ENCODE peak calls at places on chromosomes 16 and 17, in four cellular contexts. Q, H, S and C are unnamed samples.

GRCh38 chr16:50771366-50771765 is 29.5 kb downstream of the CYLD start:
- DNase-seq in Q (no peak), H (no peak), S (peak; percentile 43), C (no peak)

GRCh38 chr16:70724146-70725023 is 38.5 kb upstream of the MTSS2 start:
- DNase-seq in Q (no peak), H (no peak), S (no peak), C (no peak)

GRCh38 chr16:2511128-2511785 is 2.5 kb upstream of the ATP6V0C start:
- DNase-seq in Q (peak; percentile 74), S (no peak), H (no peak), C (no peak)

GRCh38 chr17:46264456-46265198 is 30.3 kb upstream of the LRRC37A start:
- DNase-seq in H (no peak), Q (peak; percentile 72), S (peak; percentile 97), C (no peak)

GRCh38 chr17:28105501-28105900 is 63.0 kb downstream of the NLK start:
- DNase-seq in S (no peak), H (no peak), Q (no peak), C (no peak)

GRCh38 chr16:84040823-84041391 is 1.7 kb downstream of the SLC38A8 start:
- DNase-seq in Q (no peak), H (no peak), S (no peak), C (no peak)

GRCh38 chr17:846901-847777 is 65.0 kb downstream of the MRM3 start:
- DNase-seq in Q (no peak), S (peak; percentile 17), H (no peak), C (no peak)

GRCh38 chr17:10058924-10059683 is 139.3 kb downstream of the GAS7 start:
- DNase-seq in H (no peak), S (no peak), Q (no peak), C (no peak)

GRCh38 chr17:66834919-66835454 is at the start of gene CACNG5:
- DNase-seq in Q (no peak), H (no peak), S (no peak), C (no peak)

GRCh38 chr17:2214047-2214717 is 89.4 kb downstream of the SMG6 start:
- DNase-seq in S (no peak), Q (peak; percentile 85), H (no peak), C (no peak)

GRCh38 chr16:53559552-53559951 is 56.5 kb upstream of the AKTIP start:
- DNase-seq in S (no peak), H (no peak), Q (no peak), C (no peak)

GRCh38 chr17:9427460-9428315 is 147.9 kb downstream of the STX8 start:
- DNase-seq in H (no peak), S (no peak), Q (no peak), C (no peak)

GRCh38 chr17:45302649-45303173 is 14.1 kb downstream of the MAP3K14 start:
- DNase-seq in S (no peak), Q (no peak), H (no peak), C (peak; percentile 77)

GRCh38 chr16:77784441-77785356 is 3.7 kb upstream of the VAT1L start:
- DNase-seq in H (no peak), Q (no peak), S (peak; percentile 1), C (no peak)

GRCh38 chr16:89010210-89010925 is 33.4 kb upstream of the CBFA2T3 start:
- DNase-seq in S (no peak), Q (no peak), H (no peak), C (no peak)

GRCh38 chr17:2335726-2336214 is 487 bp downstream of the TSR1 start:
- DNase-seq in H (no peak), Q (peak; percentile 11), S (no peak), C (no peak)

GRCh38 chr17:35429702-35430101 is 2.6 kb downstream of the SLFN12 start:
- DNase-seq in Q (no peak), S (no peak), H (no peak), C (no peak)

GRCh38 chr16:84823484-84823883 is 3.7 kb downstream of the CRISPLD2 start:
- DNase-seq in Q (no peak), H (no peak), S (no peak), C (no peak)

GRCh38 chr17:39953471-39953888 is 9.3 kb upstream of the GSDMA start:
- DNase-seq in S (no peak), Q (no peak), H (no peak), C (no peak)

DNA sequence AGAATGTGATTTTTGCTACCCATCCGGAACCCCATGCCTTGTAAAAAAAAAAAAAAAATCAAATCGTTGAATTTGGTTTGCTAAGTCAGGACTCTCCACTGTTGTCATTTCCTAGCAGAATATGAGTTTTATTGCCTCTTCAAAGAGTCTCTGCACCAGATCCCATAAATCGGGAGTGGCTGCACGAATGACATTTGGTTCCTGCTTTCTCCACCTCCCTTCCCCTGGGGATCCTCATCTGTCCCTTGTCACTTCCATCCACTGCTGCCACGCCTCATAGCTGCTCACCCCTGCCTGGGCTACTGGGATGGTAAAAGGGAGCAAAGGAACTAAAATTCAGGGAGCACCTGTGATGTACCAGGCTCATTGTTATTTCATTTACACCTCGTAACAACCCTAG is 312 bp upstream of the KRT36 start:
- DNase-seq in Q (no peak), S (no peak), H (no peak), C (no peak)
- H3K4me2 ChIP-seq in Q (no peak overlapping the region), S (no peak overlapping the region), H (no peak overlapping the region), C (no peak overlapping the region)

DNA sequence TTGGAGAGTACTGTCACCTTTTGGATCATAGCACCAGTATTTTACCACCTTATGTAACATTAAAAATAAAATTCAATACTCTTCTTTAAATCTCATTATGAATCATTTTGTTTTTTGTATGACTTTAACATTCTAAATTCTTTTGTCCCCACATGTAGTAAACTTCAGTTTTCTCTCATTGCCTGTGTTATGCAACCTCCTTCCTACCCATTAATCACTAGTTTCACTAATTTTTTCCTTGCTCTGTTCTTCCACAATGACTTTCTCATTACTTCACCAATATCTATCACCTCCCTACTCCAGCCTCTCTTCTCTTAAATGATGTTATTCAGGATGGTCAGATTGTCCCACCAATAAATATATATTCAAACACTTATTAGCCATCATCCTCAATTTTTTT is 68.7 kb downstream of the TTC19 start:
- DNase-seq in H (no peak), S (no peak), Q (no peak), C (no peak)
- H3K9me2 ChIP-seq in H (no peaks in the 10 kb centered on the region), S (no peaks in the 10 kb centered on the region), Q (no peaks in the 10 kb centered on the region), C (no peaks in the 10 kb centered on the region)

DNA sequence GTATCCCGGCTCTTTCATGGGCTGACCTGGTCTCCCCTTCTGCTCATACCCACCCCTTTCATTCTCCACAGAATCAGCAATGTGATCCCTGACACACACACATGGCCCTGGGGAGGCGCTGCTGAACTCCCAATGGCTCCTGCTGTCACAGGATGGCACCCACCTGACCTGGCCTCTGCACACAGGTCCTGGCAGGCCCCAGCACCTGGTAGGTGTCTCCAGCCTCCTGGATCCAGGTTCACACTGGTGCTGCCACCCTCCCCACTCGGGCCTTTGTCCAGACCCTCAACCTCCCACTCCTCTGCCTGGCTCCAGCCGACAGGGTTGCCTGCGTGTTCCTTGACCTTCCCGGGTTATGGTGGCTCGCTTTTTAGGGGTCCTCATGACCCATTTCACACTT is 1.3 kb upstream of the CD300C start:
- DNase-seq in Q (no peak), S (no peak), H (no peak), C (no peak)
- TF ChIP-seq CTCF in Q (no peak), S (no peak), H (no peak), C (no peak)

GRCh38 chr16:57092786-57093301 is 461 bp downstream of the CPNE2 start:
- DNase-seq in S (peak; percentile 11), H (no peak), Q (peak; percentile 64), C (peak; percentile 66)
- H3K4me2 ChIP-seq in S (peak overlapping the region; percentile 79), H (peak overlapping the region; percentile 94), Q (peak overlapping the region; percentile 96), C (peak overlapping the region; percentile 66)

DNA sequence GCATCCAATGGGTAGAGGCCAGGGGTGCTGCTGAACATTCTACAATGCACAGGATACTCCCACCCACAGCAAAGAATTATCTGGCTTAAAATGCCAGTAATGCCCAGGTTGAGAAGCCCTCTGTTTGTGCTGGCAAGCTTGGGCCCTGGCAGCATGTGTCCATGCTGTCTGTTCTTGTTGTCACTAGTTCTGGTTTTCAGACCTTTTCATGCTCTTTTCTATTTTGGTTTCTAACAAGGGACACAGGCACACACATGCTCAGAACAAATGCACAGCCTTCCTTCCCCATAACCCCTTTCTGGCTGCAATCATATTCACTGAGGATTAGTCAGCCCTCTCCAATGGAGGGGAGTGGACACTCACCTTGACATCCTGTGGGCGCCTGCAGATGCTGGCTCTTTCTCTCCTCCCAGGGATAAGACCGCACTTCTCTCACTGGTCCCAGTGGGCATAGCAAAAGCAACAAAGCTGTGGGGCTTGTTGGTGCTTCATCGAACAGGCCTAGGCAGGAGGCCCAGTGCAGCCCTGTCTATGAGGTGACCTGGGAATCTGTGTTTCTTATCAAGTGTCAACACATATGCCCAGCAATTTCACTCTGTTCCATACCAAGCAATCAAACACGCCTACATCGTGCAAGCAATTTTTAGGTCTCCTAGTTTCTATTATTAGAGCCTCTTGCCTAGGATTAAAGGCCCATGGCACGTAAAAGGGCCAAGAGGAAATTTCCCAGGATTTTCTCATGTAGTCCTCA is 271.1 kb upstream of the CCL2 start:
- DNase-seq in S (no peak), H (no peak), Q (no peak), C (no peak)
- H3K9me2 ChIP-seq in S (no peaks in the 10 kb centered on the region), H (no peaks in the 10 kb centered on the region), Q (no peaks in the 10 kb centered on the region), C (no peaks in the 10 kb centered on the region)

DNA sequence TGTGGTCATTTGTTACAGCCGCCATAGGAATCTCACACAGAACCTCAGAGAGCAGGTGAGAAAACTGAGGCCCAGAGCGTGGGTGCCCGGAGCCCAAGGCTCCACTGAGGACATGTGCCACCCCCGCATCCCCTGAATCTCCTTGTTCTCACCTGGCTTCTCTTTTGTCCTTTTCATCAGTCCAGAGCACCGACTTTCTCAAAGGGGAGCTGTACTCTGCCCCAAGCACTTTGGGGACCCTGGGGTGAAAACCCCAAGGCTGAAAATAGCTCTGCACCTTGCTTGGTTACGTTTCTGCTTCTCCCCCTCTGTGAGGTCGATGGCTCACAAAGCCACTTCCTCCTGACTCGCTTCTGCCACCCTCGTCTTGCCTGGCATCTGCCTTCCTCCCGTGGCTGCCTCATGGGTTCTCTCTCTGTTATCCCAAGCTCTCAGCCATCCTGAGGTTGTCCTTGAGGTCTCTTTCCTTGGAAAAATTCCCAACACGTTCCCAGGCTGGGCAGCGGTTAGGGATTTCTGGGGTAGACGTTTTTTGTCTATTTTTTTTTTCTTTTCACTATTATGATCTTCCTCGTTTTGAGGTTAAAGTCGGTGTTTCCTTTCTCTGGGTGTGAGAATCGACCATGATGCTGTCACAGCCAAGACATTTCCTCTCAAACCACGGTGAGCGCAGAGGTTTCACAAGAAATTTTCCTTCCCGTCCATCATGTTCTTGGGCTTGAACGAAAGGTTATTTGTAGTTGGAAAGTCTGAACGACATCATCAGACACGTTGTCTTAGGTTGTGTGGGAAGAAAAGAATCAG is 37.2 kb downstream of the IRF8 start:
- DNase-seq in H (no peak), Q (no peak), S (no peak), C (peak; percentile 72)
- TF ChIP-seq CTCF in H (no peak), Q (no peak), S (no peak), C (peak; percentile 30)

GRCh38 chr17:17624776-17625175 is 33.3 kb upstream of the PEMT start:
- DNase-seq in H (no peak), Q (no peak), S (no peak), C (no peak)

GRCh38 chr17:17626151-17626805 is 34.8 kb upstream of the PEMT start:
- DNase-seq in Q (no peak), H (no peak), S (no peak), C (no peak)

GRCh38 chr17:17628388-17629008 is 37.0 kb upstream of the PEMT start:
- DNase-seq in S (no peak), Q (no peak), H (no peak), C (peak; percentile 16)

GRCh38 chr17:17623904-17624303 is 32.4 kb upstream of the PEMT start:
- DNase-seq in H (no peak), Q (no peak), S (no peak), C (no peak)

GRCh38 chr17:17626840-17627239 is 35.3 kb upstream of the PEMT start:
- DNase-seq in H (no peak), S (no peak), Q (no peak), C (no peak)
- H3K4me2 ChIP-seq in H (no peak overlapping the region), S (no peak overlapping the region), Q (no peak overlapping the region), C (no peak overlapping the region)